ENCODE peak calls at places on chromosomes 13 and 19, in seven cellular contexts. Y is left ventricle myocardium inferior; E is tibial artery; M is heart right ventricle; T is GM12878; B is CD8-positive, alpha-beta T cell; R is IMR-90. U is an unnamed sample.

GRCh38 chr19:50478901-50479715 is 2.5 kb upstream of the GARIN5A start:
- DNase-seq in M (no peak), E (no peak), T (no peak), B (no peak), R (peak; percentile 44), Y (no peak), U (no peak)

GRCh38 chr19:3403489-3404323 is 37.3 kb downstream of the NFIC start:
- DNase-seq in R (peak; percentile 97), Y (peak; percentile 93), E (peak; percentile 98), M (peak; percentile 95), T (no peak), B (no peak), U (no peak)

GRCh38 chr19:53872762-53873161 is 5.1 kb downstream of the MYADM start:
- DNase-seq in B (no peak), R (no peak), T (no peak), M (no peak), Y (no peak), E (no peak), U (peak; percentile 12)

GRCh38 chr19:10892256-10892655 is 20.9 kb downstream of the CARM1 start:
- DNase-seq in M (no peak), T (no peak), E (no peak), R (no peak), Y (no peak), B (no peak), U (no peak)

GRCh38 chr19:13094285-13094595 is 8.4 kb downstream of the LYL1 start:
- DNase-seq in T (no peak), M (no peak), E (no peak), R (no peak), B (no peak), Y (no peak), U (no peak)

GRCh38 chr13:49436890-49437289 is 7.0 kb downstream of the CAB39L start:
- DNase-seq in Y (peak; percentile 25), T (no peak), R (peak; percentile 73), B (no peak), M (no peak), E (peak; percentile 69), U (no peak)

GRCh38 chr13:98775844-98776598 is 23.5 kb upstream of the SLC15A1 start:
- DNase-seq in T (no peak), Y (no peak), M (no peak), R (peak; percentile 65), B (no peak), E (no peak), U (no peak)

GRCh38 chr19:1408300-1409203 is 1.2 kb downstream of the DAZAP1 start:
- DNase-seq in T (no peak), B (peak; percentile 48), R (peak; percentile 50), M (peak; percentile 44), E (no peak), Y (peak; percentile 59), U (peak; percentile 68)

GRCh38 chr19:13428352-13428751 is 77.9 kb downstream of the CACNA1A start:
- DNase-seq in T (no peak), Y (no peak), R (peak; percentile 17), E (no peak), B (no peak), M (no peak), U (no peak)

GRCh38 chr13:79522583-79522982 is 41.6 kb downstream of the NDFIP2 start:
- DNase-seq in Y (no peak), E (no peak), R (peak; percentile 64), T (peak; percentile 69), M (no peak), B (no peak), U (peak; percentile 42)

GRCh38 chr19:33429891-33430673 is 56.6 kb downstream of the CEBPG start:
- DNase-seq in Y (peak; percentile 5), B (no peak), M (no peak), R (no peak), E (no peak), T (no peak), U (no peak)

GRCh38 chr19:30227661-30228112 is 144.5 kb upstream of the ZNF536 start:
- DNase-seq in B (no peak), E (no peak), M (peak; percentile 65), Y (peak; percentile 64), T (no peak), R (peak; percentile 24), U (peak; percentile 92)

GRCh38 chr13:107906131-107906530 is 309.2 kb downstream of the LIG4 start:
- DNase-seq in M (no peak), B (no peak), R (no peak), E (no peak), Y (no peak), T (no peak), U (no peak)

GRCh38 chr19:19402656-19403372 is 2.7 kb upstream of the GATAD2A start:
- DNase-seq in T (no peak), Y (no peak), M (no peak), E (no peak), R (no peak), B (no peak), U (no peak)

GRCh38 chr19:27972291-27973040 is 1240.5 kb downstream of the UQCRFS1 start:
- DNase-seq in T (no peak), M (no peak), B (no peak), Y (no peak), E (no peak), R (no peak), U (no peak)

GRCh38 chr19:18183529-18183928 is 9.5 kb upstream of the MPV17L2 start:
- DNase-seq in T (no peak), M (no peak), Y (no peak), R (no peak), B (no peak), E (no peak), U (no peak)

GRCh38 chr19:16064209-16064889 is 11.9 kb upstream of the TPM4 start:
- DNase-seq in M (no peak), R (no peak), T (no peak), E (no peak), Y (no peak), B (no peak), U (peak; percentile 1)

GRCh38 chr13:110361365-110361911 is 54.4 kb downstream of the COL4A2 start:
- DNase-seq in M (peak; percentile 80), B (no peak), E (peak; percentile 92), Y (peak; percentile 83), T (no peak), R (peak; percentile 88), U (no peak)

GRCh38 chr19:5051619-5052018 is 82.7 kb downstream of the KDM4B start:
- DNase-seq in Y (no peak), B (no peak), M (no peak), T (no peak), E (no peak), R (no peak), U (no peak)

GRCh38 chr13:89363144-89363543 is 1692.0 kb downstream of the SLITRK5 start:
- DNase-seq in E (no peak), T (no peak), R (no peak), Y (no peak), M (no peak), B (no peak), U (no peak)

GRCh38 chr19:16133818-16134217 is 9.7 kb upstream of the HSH2D start:
- DNase-seq in E (no peak), Y (no peak), T (no peak), B (no peak), R (no peak), M (no peak), U (no peak)

GRCh38 chr19:30083701-30084156 is 141.7 kb downstream of the URI1 start:
- DNase-seq in Y (no peak), T (no peak), R (no peak), B (no peak), E (no peak), M (no peak), U (no peak)

GRCh38 chr13:110341445-110342247 is 34.6 kb downstream of the COL4A2 start:
- DNase-seq in R (peak; percentile 92), E (peak; percentile 80), B (no peak), Y (no peak), T (no peak), M (peak; percentile 68), U (no peak)

GRCh38 chr13:40389081-40389641 is 277.3 kb downstream of the FOXO1 start:
- DNase-seq in M (no peak), Y (no peak), B (peak; percentile 18), R (no peak), E (no peak), T (peak; percentile 4), U (peak; percentile 41)

GRCh38 chr13:61728468-61728867 is 312.8 kb upstream of the PCDH20 start:
- DNase-seq in R (no peak), E (no peak), B (no peak), Y (no peak), M (peak; percentile 10), T (no peak), U (no peak)

GRCh38 chr13:98977568-98978270 is at the start of gene DOCK9:
- DNase-seq in B (no peak), R (peak; percentile 65), M (peak; percentile 73), T (no peak), E (no peak), Y (peak; percentile 77), U (no peak)

GRCh38 chr13:57044910-57045309 is 95.8 kb upstream of the PRR20A start:
- DNase-seq in B (no peak), T (no peak), R (no peak), Y (no peak), E (no peak), M (no peak), U (no peak)

GRCh38 chr13:36814465-36814864 is 4.6 kb upstream of the RFXAP start:
- DNase-seq in R (no peak), Y (no peak), E (no peak), B (no peak), M (no peak), T (no peak), U (no peak)

GRCh38 chr19:1236566-1236965 is 1.2 kb downstream of the CBARP start:
- DNase-seq in M (no peak), T (no peak), E (no peak), Y (no peak), R (no peak), B (no peak), U (no peak)

GRCh38 chr13:48818495-48818961 is 157.2 kb upstream of the FNDC3A start:
- DNase-seq in T (no peak), B (no peak), E (no peak), R (peak; percentile 98), Y (no peak), M (no peak), U (no peak)

GRCh38 chr13:114314074-114314912 is at the start of gene CHAMP1:
- DNase-seq in B (peak; percentile 84), T (peak; percentile 73), M (peak; percentile 95), Y (peak; percentile 97), E (peak; percentile 98), R (peak; percentile 96), U (peak; percentile 97)
- TF ChIP-seq CTCF in B (no peak), T (peak; percentile 12), M (no peak), Y (no peak), E (no peak), R (no peak), U (no peak)

GRCh38 chr13:72839831-72840426 is 58.0 kb downstream of the PIBF1 start:
- DNase-seq in B (peak; percentile 10), R (peak; percentile 42), M (no peak), Y (peak; percentile 17), T (peak; percentile 3), E (no peak), U (peak; percentile 55)
- TF ChIP-seq CTCF in B (peak; percentile 19), R (peak; percentile 59), M (peak; percentile 63), Y (peak; percentile 71), T (peak; percentile 77), E (peak; percentile 28), U (peak; percentile 77)

GRCh38 chr19:47210689-47211316 is 20.2 kb downstream of the BBC3 start:
- DNase-seq in Y (peak; percentile 65), E (peak; percentile 85), T (no peak), R (peak; percentile 80), M (peak; percentile 88), B (peak; percentile 69), U (peak; percentile 75)
- TF ChIP-seq CTCF in Y (peak; percentile 86), E (peak; percentile 93), T (peak; percentile 74), R (peak; percentile 81), M (peak; percentile 84), B (peak; percentile 89), U (peak; percentile 77)

GRCh38 chr13:34941835-34942731 is at the start of gene NBEA:
- DNase-seq in M (peak; percentile 74), Y (peak; percentile 77), E (peak; percentile 78), T (peak; percentile 16), B (peak; percentile 70), R (peak; percentile 38), U (peak; percentile 87)
- TF ChIP-seq CTCF in M (peak; percentile 59), Y (peak; percentile 69), E (peak; percentile 24), T (no peak), B (no peak), R (no peak), U (no peak)